ENCODE peak calls at places on chromosomes 13 and 19, in eight cellular contexts. One of them, this sample, is unnamed.

GRCh38 chr13:78602561-78603239 is 652 bp downstream of the POU4F1 start:
- DNase-seq in ovary: no peak
- DNase-seq in astrocyte of the spinal cord: no peak
- DNase-seq in Calu3: no peak
- DNase-seq in GM13977: peak; percentile 62
- DNase-seq in K562: peak; percentile 16
- DNase-seq in PC-9: no peak
- DNase-seq in mucosa of descending colon: no peak
- DNase-seq in this sample: no peak

GRCh38 chr13:109760951-109761350 is 25.4 kb downstream of the IRS2 start:
- DNase-seq in PC-9: no peak
- DNase-seq in GM13977: no peak
- DNase-seq in mucosa of descending colon: no peak
- DNase-seq in Calu3: no peak
- DNase-seq in ovary: no peak
- DNase-seq in astrocyte of the spinal cord: no peak
- DNase-seq in K562: no peak
- DNase-seq in this sample: no peak

GRCh38 chr19:14480695-14481069 is 5.5 kb upstream of the PTGER1 start:
- DNase-seq in mucosa of descending colon: no peak
- DNase-seq in GM13977: peak; percentile 34
- DNase-seq in Calu3: no peak
- DNase-seq in K562: no peak
- DNase-seq in ovary: no peak
- DNase-seq in PC-9: no peak
- DNase-seq in astrocyte of the spinal cord: peak; percentile 50
- DNase-seq in this sample: no peak

GRCh38 chr13:112680741-112681360 is 9.0 kb upstream of the ATP11A start:
- DNase-seq in Calu3: no peak
- DNase-seq in K562: no peak
- DNase-seq in mucosa of descending colon: no peak
- DNase-seq in astrocyte of the spinal cord: no peak
- DNase-seq in PC-9: no peak
- DNase-seq in GM13977: no peak
- DNase-seq in ovary: no peak
- DNase-seq in this sample: no peak

GRCh38 chr19:8363803-8364771 is at the start of gene ANGPTL4:
- DNase-seq in mucosa of descending colon: peak; percentile 75
- DNase-seq in astrocyte of the spinal cord: peak; percentile 74
- DNase-seq in GM13977: peak; percentile 73
- DNase-seq in PC-9: no peak
- DNase-seq in ovary: no peak
- DNase-seq in K562: peak; percentile 77
- DNase-seq in Calu3: peak; percentile 40
- DNase-seq in this sample: peak; percentile 60

GRCh38 chr13:28792992-28793391 is 27.1 kb upstream of the MTUS2 start:
- DNase-seq in K562: no peak
- DNase-seq in PC-9: no peak
- DNase-seq in astrocyte of the spinal cord: peak; percentile 65
- DNase-seq in Calu3: no peak
- DNase-seq in GM13977: no peak
- DNase-seq in ovary: no peak
- DNase-seq in mucosa of descending colon: no peak
- DNase-seq in this sample: no peak

GRCh38 chr19:21586341-21587116 is 81.1 kb downstream of the ZNF429 start:
- DNase-seq in PC-9: no peak
- DNase-seq in Calu3: no peak
- DNase-seq in K562: no peak
- DNase-seq in ovary: peak; percentile 51
- DNase-seq in GM13977: no peak
- DNase-seq in mucosa of descending colon: peak; percentile 39
- DNase-seq in astrocyte of the spinal cord: no peak
- DNase-seq in this sample: peak; percentile 14

GRCh38 chr19:4393947-4394590 is 6.3 kb downstream of the SH3GL1 start:
- DNase-seq in GM13977: no peak
- DNase-seq in PC-9: no peak
- DNase-seq in astrocyte of the spinal cord: no peak
- DNase-seq in mucosa of descending colon: no peak
- DNase-seq in K562: no peak
- DNase-seq in Calu3: no peak
- DNase-seq in ovary: no peak
- DNase-seq in this sample: no peak

GRCh38 chr13:35953537-35954206 is 177.5 kb downstream of the DCLK1 start:
- DNase-seq in K562: peak; percentile 7
- DNase-seq in astrocyte of the spinal cord: peak; percentile 91
- DNase-seq in mucosa of descending colon: peak; percentile 47
- DNase-seq in Calu3: peak; percentile 17
- DNase-seq in ovary: peak; percentile 84
- DNase-seq in PC-9: peak; percentile 42
- DNase-seq in GM13977: no peak
- DNase-seq in this sample: peak; percentile 50

GRCh38 chr13:42991892-42992584 is at the start of gene EPSTI1:
- DNase-seq in ovary: peak; percentile 58
- DNase-seq in mucosa of descending colon: peak; percentile 82
- DNase-seq in GM13977: peak; percentile 57
- DNase-seq in K562: peak; percentile 18
- DNase-seq in astrocyte of the spinal cord: peak; percentile 83
- DNase-seq in PC-9: no peak
- DNase-seq in Calu3: peak; percentile 46
- DNase-seq in this sample: peak; percentile 44

GRCh38 chr13:45441633-45442032 is 23.1 kb upstream of the COG3 start:
- DNase-seq in GM13977: peak; percentile 40
- DNase-seq in PC-9: no peak
- DNase-seq in K562: no peak
- DNase-seq in mucosa of descending colon: no peak
- DNase-seq in astrocyte of the spinal cord: peak; percentile 48
- DNase-seq in ovary: no peak
- DNase-seq in Calu3: no peak
- DNase-seq in this sample: no peak

GRCh38 chr13:77521595-77522367 is 13.7 kb upstream of the SCEL start:
- DNase-seq in mucosa of descending colon: no peak
- DNase-seq in GM13977: no peak
- DNase-seq in K562: no peak
- DNase-seq in ovary: no peak
- DNase-seq in astrocyte of the spinal cord: peak; percentile 67
- DNase-seq in PC-9: peak; percentile 98
- DNase-seq in Calu3: peak; percentile 48
- DNase-seq in this sample: no peak

DNA sequence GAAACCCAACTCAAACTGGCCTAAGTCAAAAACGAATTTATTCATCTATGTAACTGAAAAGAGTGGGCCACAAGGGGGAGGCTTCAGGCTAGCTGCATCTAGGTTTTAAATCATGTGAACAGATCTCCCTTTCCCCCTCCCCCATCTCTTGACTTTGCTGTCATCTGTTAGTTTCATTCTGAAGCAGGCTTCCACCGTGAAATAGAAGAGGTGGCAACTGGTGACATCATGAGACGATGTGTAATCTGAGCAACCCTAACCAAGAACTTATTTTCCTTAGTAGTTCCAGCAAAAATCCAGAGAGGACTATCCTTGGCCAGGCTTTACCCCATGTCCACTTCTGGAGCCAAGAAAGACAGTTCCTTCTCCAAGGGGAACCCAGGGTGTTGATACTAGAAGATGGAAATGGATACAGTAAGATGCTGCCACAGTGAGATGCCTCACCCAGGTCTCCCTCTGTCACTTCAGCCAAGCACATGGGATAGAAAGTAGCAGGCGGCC is 9.4 kb downstream of the SAMD4B start:
- DNase-seq in mucosa of descending colon: no peak
- DNase-seq in Calu3: no peak
- DNase-seq in ovary: no peak
- DNase-seq in astrocyte of the spinal cord: peak; percentile 5
- DNase-seq in GM13977: peak; percentile 92
- DNase-seq in K562: no peak
- DNase-seq in PC-9: no peak
- DNase-seq in this sample: no peak
- TF ChIP-seq CTCF in mucosa of descending colon: no peak
- TF ChIP-seq CTCF in Calu3: no peak
- TF ChIP-seq CTCF in ovary: no peak
- TF ChIP-seq CTCF in astrocyte of the spinal cord: no peak
- TF ChIP-seq CTCF in GM13977: peak; percentile 32
- TF ChIP-seq CTCF in K562: no peak
- TF ChIP-seq CTCF in PC-9: no peak
- TF ChIP-seq CTCF in this sample: no peak

GRCh38 chr19:16338470-16339360 is 14.1 kb downstream of the KLF2 start:
- DNase-seq in GM13977: peak; percentile 66
- DNase-seq in Calu3: peak; percentile 57
- DNase-seq in PC-9: peak; percentile 93
- DNase-seq in mucosa of descending colon: no peak
- DNase-seq in ovary: peak; percentile 54
- DNase-seq in astrocyte of the spinal cord: peak; percentile 94
- DNase-seq in K562: no peak
- DNase-seq in this sample: no peak
- TF ChIP-seq CTCF in GM13977: no peak
- TF ChIP-seq CTCF in Calu3: no peak
- TF ChIP-seq CTCF in PC-9: no peak
- TF ChIP-seq CTCF in mucosa of descending colon: no peak
- TF ChIP-seq CTCF in ovary: no peak
- TF ChIP-seq CTCF in astrocyte of the spinal cord: no peak
- TF ChIP-seq CTCF in K562: no peak
- TF ChIP-seq CTCF in this sample: no peak

DNA sequence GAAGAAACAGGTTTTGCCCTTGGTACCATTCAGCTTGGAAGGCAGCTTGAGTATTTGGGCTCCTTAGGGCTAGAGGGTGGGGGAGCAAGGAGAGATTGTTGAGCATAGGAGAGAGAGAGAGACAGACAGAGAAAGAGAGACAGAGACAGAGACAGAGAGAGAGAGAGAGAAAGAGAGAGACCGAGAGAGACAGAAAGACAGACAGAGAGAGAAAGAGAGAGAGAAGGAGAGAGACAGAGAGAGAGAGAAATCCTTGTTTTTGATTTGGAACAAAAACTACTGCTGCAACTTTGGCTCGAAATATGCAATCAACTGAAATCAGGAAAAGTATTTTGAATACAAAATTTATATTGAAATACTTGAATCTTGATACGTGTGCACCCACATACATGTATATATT is 85.8 kb upstream of the ZNF536 start:
- DNase-seq in GM13977: no peak
- DNase-seq in astrocyte of the spinal cord: no peak
- DNase-seq in ovary: no peak
- DNase-seq in PC-9: no peak
- DNase-seq in mucosa of descending colon: no peak
- DNase-seq in K562: no peak
- DNase-seq in Calu3: no peak
- DNase-seq in this sample: no peak
- TF ChIP-seq CTCF in GM13977: no peak
- TF ChIP-seq CTCF in astrocyte of the spinal cord: no peak
- TF ChIP-seq CTCF in ovary: no peak
- TF ChIP-seq CTCF in PC-9: no peak
- TF ChIP-seq CTCF in mucosa of descending colon: no peak
- TF ChIP-seq CTCF in K562: no peak
- TF ChIP-seq CTCF in Calu3: no peak
- TF ChIP-seq CTCF in this sample: no peak

DNA sequence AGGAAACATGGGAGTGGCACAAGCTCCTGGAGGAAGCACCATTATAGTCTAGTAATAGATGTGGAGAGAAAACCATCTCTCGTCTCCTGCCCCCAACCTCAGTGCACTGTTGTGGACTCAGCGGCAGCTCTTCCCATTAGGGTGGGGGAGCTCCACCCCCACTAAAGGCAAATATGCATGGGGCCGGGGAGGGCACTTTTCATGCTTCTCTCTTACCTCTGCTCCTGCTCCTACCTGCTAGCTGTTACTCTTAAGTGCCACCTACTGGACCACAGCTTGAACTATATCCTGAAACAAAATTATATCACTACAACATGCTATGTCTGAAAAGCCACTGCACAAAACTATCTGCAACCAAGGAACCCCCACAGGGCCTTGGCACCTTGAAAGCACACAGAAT is 112.6 kb upstream of the DACH1 start:
- DNase-seq in mucosa of descending colon: peak; percentile 10
- DNase-seq in PC-9: no peak
- DNase-seq in astrocyte of the spinal cord: peak; percentile 5
- DNase-seq in GM13977: no peak
- DNase-seq in ovary: no peak
- DNase-seq in K562: no peak
- DNase-seq in Calu3: no peak
- DNase-seq in this sample: no peak
- TF ChIP-seq CTCF in mucosa of descending colon: no peak
- TF ChIP-seq CTCF in PC-9: peak; percentile 33
- TF ChIP-seq CTCF in astrocyte of the spinal cord: peak; percentile 31
- TF ChIP-seq CTCF in GM13977: peak; percentile 22
- TF ChIP-seq CTCF in ovary: no peak
- TF ChIP-seq CTCF in K562: no peak
- TF ChIP-seq CTCF in Calu3: no peak
- TF ChIP-seq CTCF in this sample: no peak

DNA sequence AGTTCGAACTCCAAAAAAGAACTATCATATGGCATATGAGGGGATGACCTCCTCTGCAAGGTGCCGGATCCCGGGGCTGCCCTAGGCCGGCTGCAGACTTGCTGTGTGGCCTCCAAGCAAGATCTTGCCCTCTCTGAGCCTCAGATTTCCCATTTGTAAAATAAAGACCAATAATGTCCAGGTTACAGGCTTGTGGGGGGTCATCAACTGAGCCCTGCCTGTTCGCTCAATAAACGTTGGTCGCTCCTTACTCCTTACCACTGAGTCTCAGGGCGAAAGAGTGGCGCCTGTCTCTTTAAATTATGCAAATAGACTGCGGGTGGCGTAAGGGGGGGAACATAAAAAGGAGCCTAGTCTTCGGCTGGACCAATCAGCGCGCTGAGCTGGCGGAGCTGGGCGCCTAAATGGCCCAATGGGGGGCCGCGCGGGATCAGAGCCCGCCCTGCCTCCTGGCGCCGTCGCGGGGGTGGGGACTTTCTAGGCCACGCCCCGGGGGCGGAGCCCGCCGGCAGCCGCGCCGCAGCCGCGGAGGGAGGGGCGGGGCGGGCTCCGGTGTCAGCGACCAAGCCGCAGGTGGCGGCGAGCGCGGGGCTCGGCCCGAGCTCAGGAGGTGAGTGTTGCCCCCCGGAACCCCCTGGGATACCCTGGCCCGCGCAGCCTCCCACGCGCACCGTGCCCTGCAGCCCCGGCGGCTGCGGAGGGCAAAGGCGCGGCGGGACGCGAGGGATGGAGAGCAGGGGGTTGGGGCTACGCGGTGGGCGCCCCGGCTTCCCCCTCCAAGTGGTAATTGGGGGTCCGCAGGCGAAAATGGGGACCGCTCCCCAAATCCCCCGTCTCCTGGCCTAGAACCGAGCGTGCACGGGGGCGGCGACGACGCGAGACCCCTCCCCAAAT is 3.8 kb upstream of the FCHO1 start:
- DNase-seq in GM13977: peak; percentile 98
- DNase-seq in K562: peak; percentile 98
- DNase-seq in Calu3: peak; percentile 91
- DNase-seq in astrocyte of the spinal cord: peak; percentile 94
- DNase-seq in mucosa of descending colon: peak; percentile 94
- DNase-seq in ovary: peak; percentile 95
- DNase-seq in PC-9: peak; percentile 87
- DNase-seq in this sample: peak; percentile 91
- TF ChIP-seq CTCF in GM13977: no peak
- TF ChIP-seq CTCF in K562: no peak
- TF ChIP-seq CTCF in Calu3: no peak
- TF ChIP-seq CTCF in astrocyte of the spinal cord: no peak
- TF ChIP-seq CTCF in mucosa of descending colon: no peak
- TF ChIP-seq CTCF in ovary: no peak
- TF ChIP-seq CTCF in PC-9: no peak
- TF ChIP-seq CTCF in this sample: no peak

GRCh38 chr19:49666120-49666444 is 349 bp downstream of the BCL2L12 start:
- DNase-seq in GM13977: no peak
- DNase-seq in Calu3: no peak
- DNase-seq in ovary: no peak
- DNase-seq in astrocyte of the spinal cord: no peak
- DNase-seq in mucosa of descending colon: no peak
- DNase-seq in K562: no peak
- DNase-seq in PC-9: no peak
- DNase-seq in this sample: no peak
- TF ChIP-seq CTCF in GM13977: no peak
- TF ChIP-seq CTCF in Calu3: no peak
- TF ChIP-seq CTCF in ovary: no peak
- TF ChIP-seq CTCF in astrocyte of the spinal cord: peak; percentile 6
- TF ChIP-seq CTCF in mucosa of descending colon: no peak
- TF ChIP-seq CTCF in K562: no peak
- TF ChIP-seq CTCF in PC-9: no peak
- TF ChIP-seq CTCF in this sample: no peak

This sample was measured in endothelial cell.